ENCODE peak calls at places on chromosome 4, in seven cellular contexts. One of them, this sample, is unnamed.

GRCh38 chr4:23485793-23486192 is 404.1 kb downstream of the PPARGC1A start:
- DNase-seq in KG1: no peak
- DNase-seq in naive thymus-derived CD4-positive, alpha-beta T cell: no peak
- DNase-seq in neural crest cell: no peak
- DNase-seq in GM12865: no peak
- DNase-seq in activated CD4-positive, alpha-beta T cell treated with anti-CD3 and anti-CD28 coated beads, Interleukin-2, amount 50 U/mL, for 1 hour: no peak
- DNase-seq in AML-193: no peak
- DNase-seq in this sample: no peak

GRCh38 chr4:152937535-152938236 is 1.6 kb downstream of the FHDC1 start:
- DNase-seq in KG1: no peak
- DNase-seq in activated CD4-positive, alpha-beta T cell treated with anti-CD3 and anti-CD28 coated beads, Interleukin-2, amount 50 U/mL, for 1 hour: no peak
- DNase-seq in naive thymus-derived CD4-positive, alpha-beta T cell: peak; percentile 16
- DNase-seq in GM12865: peak; percentile 19
- DNase-seq in AML-193: no peak
- DNase-seq in neural crest cell: peak; percentile 25
- DNase-seq in this sample: peak; percentile 78

GRCh38 chr4:7103031-7103598 is 35.3 kb upstream of the GRPEL1 start:
- DNase-seq in naive thymus-derived CD4-positive, alpha-beta T cell: peak; percentile 77
- DNase-seq in activated CD4-positive, alpha-beta T cell treated with anti-CD3 and anti-CD28 coated beads, Interleukin-2, amount 50 U/mL, for 1 hour: peak; percentile 78
- DNase-seq in GM12865: peak; percentile 85
- DNase-seq in neural crest cell: peak; percentile 67
- DNase-seq in AML-193: peak; percentile 68
- DNase-seq in KG1: peak; percentile 11
- DNase-seq in this sample: peak; percentile 96

GRCh38 chr4:184345573-184345922 is 127.9 kb upstream of the ENPP6 start:
- DNase-seq in GM12865: no peak
- DNase-seq in AML-193: peak; percentile 39
- DNase-seq in naive thymus-derived CD4-positive, alpha-beta T cell: no peak
- DNase-seq in activated CD4-positive, alpha-beta T cell treated with anti-CD3 and anti-CD28 coated beads, Interleukin-2, amount 50 U/mL, for 1 hour: no peak
- DNase-seq in neural crest cell: no peak
- DNase-seq in KG1: no peak
- DNase-seq in this sample: peak; percentile 52

GRCh38 chr4:141702472-141703182 is 66.2 kb downstream of the IL15 start:
- DNase-seq in GM12865: peak; percentile 39
- DNase-seq in KG1: no peak
- DNase-seq in activated CD4-positive, alpha-beta T cell treated with anti-CD3 and anti-CD28 coated beads, Interleukin-2, amount 50 U/mL, for 1 hour: no peak
- DNase-seq in AML-193: peak; percentile 1
- DNase-seq in neural crest cell: no peak
- DNase-seq in naive thymus-derived CD4-positive, alpha-beta T cell: no peak
- DNase-seq in this sample: no peak

GRCh38 chr4:160836431-160836830 is 1327.4 kb downstream of the FSTL5 start:
- DNase-seq in KG1: no peak
- DNase-seq in AML-193: no peak
- DNase-seq in neural crest cell: no peak
- DNase-seq in naive thymus-derived CD4-positive, alpha-beta T cell: no peak
- DNase-seq in GM12865: no peak
- DNase-seq in activated CD4-positive, alpha-beta T cell treated with anti-CD3 and anti-CD28 coated beads, Interleukin-2, amount 50 U/mL, for 1 hour: no peak
- DNase-seq in this sample: no peak

GRCh38 chr4:24743931-24744330 is 51.4 kb upstream of the SOD3 start:
- DNase-seq in GM12865: no peak
- DNase-seq in neural crest cell: no peak
- DNase-seq in KG1: no peak
- DNase-seq in naive thymus-derived CD4-positive, alpha-beta T cell: no peak
- DNase-seq in activated CD4-positive, alpha-beta T cell treated with anti-CD3 and anti-CD28 coated beads, Interleukin-2, amount 50 U/mL, for 1 hour: no peak
- DNase-seq in AML-193: no peak
- DNase-seq in this sample: no peak

GRCh38 chr4:71052716-71053115 is 59.3 kb downstream of the DCK start:
- DNase-seq in KG1: no peak
- DNase-seq in activated CD4-positive, alpha-beta T cell treated with anti-CD3 and anti-CD28 coated beads, Interleukin-2, amount 50 U/mL, for 1 hour: no peak
- DNase-seq in AML-193: no peak
- DNase-seq in naive thymus-derived CD4-positive, alpha-beta T cell: no peak
- DNase-seq in neural crest cell: no peak
- DNase-seq in GM12865: no peak
- DNase-seq in this sample: no peak

GRCh38 chr4:134375775-134376174 is 174.2 kb upstream of the PABPC4L start:
- DNase-seq in naive thymus-derived CD4-positive, alpha-beta T cell: no peak
- DNase-seq in AML-193: no peak
- DNase-seq in neural crest cell: no peak
- DNase-seq in KG1: no peak
- DNase-seq in GM12865: no peak
- DNase-seq in activated CD4-positive, alpha-beta T cell treated with anti-CD3 and anti-CD28 coated beads, Interleukin-2, amount 50 U/mL, for 1 hour: no peak
- DNase-seq in this sample: no peak

GRCh38 chr4:90943311-90943710 is 816.1 kb downstream of the CCSER1 start:
- DNase-seq in KG1: no peak
- DNase-seq in neural crest cell: no peak
- DNase-seq in activated CD4-positive, alpha-beta T cell treated with anti-CD3 and anti-CD28 coated beads, Interleukin-2, amount 50 U/mL, for 1 hour: no peak
- DNase-seq in GM12865: no peak
- DNase-seq in naive thymus-derived CD4-positive, alpha-beta T cell: no peak
- DNase-seq in AML-193: no peak
- DNase-seq in this sample: no peak

GRCh38 chr4:73414936-73415271 is 10.8 kb downstream of the ALB start:
- DNase-seq in activated CD4-positive, alpha-beta T cell treated with anti-CD3 and anti-CD28 coated beads, Interleukin-2, amount 50 U/mL, for 1 hour: no peak
- DNase-seq in AML-193: no peak
- DNase-seq in GM12865: no peak
- DNase-seq in KG1: no peak
- DNase-seq in neural crest cell: no peak
- DNase-seq in naive thymus-derived CD4-positive, alpha-beta T cell: no peak
- DNase-seq in this sample: no peak

GRCh38 chr4:88698539-88698938 is 910 bp upstream of the NAP1L5 start:
- DNase-seq in neural crest cell: no peak
- DNase-seq in KG1: no peak
- DNase-seq in activated CD4-positive, alpha-beta T cell treated with anti-CD3 and anti-CD28 coated beads, Interleukin-2, amount 50 U/mL, for 1 hour: no peak
- DNase-seq in GM12865: no peak
- DNase-seq in AML-193: no peak
- DNase-seq in naive thymus-derived CD4-positive, alpha-beta T cell: no peak
- DNase-seq in this sample: no peak

GRCh38 chr4:152784490-152785195 is 4.9 kb downstream of the ARFIP1 start:
- DNase-seq in AML-193: no peak
- DNase-seq in activated CD4-positive, alpha-beta T cell treated with anti-CD3 and anti-CD28 coated beads, Interleukin-2, amount 50 U/mL, for 1 hour: no peak
- DNase-seq in KG1: no peak
- DNase-seq in neural crest cell: no peak
- DNase-seq in naive thymus-derived CD4-positive, alpha-beta T cell: no peak
- DNase-seq in GM12865: no peak
- DNase-seq in this sample: no peak

GRCh38 chr4:15451866-15452765 is 17.6 kb upstream of the CC2D2A start:
- DNase-seq in AML-193: peak; percentile 27
- DNase-seq in naive thymus-derived CD4-positive, alpha-beta T cell: no peak
- DNase-seq in activated CD4-positive, alpha-beta T cell treated with anti-CD3 and anti-CD28 coated beads, Interleukin-2, amount 50 U/mL, for 1 hour: no peak
- DNase-seq in neural crest cell: no peak
- DNase-seq in KG1: no peak
- DNase-seq in GM12865: no peak
- DNase-seq in this sample: no peak

GRCh38 chr4:137905930-137906329 is 336.2 kb downstream of the SLC7A11 start:
- DNase-seq in neural crest cell: no peak
- DNase-seq in naive thymus-derived CD4-positive, alpha-beta T cell: no peak
- DNase-seq in activated CD4-positive, alpha-beta T cell treated with anti-CD3 and anti-CD28 coated beads, Interleukin-2, amount 50 U/mL, for 1 hour: no peak
- DNase-seq in AML-193: no peak
- DNase-seq in KG1: no peak
- DNase-seq in GM12865: no peak
- DNase-seq in this sample: no peak

GRCh38 chr4:153223935-153224334 is 19.7 kb downstream of the TRIM2 start:
- DNase-seq in GM12865: no peak
- DNase-seq in naive thymus-derived CD4-positive, alpha-beta T cell: no peak
- DNase-seq in neural crest cell: no peak
- DNase-seq in activated CD4-positive, alpha-beta T cell treated with anti-CD3 and anti-CD28 coated beads, Interleukin-2, amount 50 U/mL, for 1 hour: no peak
- DNase-seq in KG1: no peak
- DNase-seq in AML-193: no peak
- DNase-seq in this sample: no peak

GRCh38 chr4:69773443-69773842 is 13.0 kb upstream of the SULT1B1 start:
- DNase-seq in activated CD4-positive, alpha-beta T cell treated with anti-CD3 and anti-CD28 coated beads, Interleukin-2, amount 50 U/mL, for 1 hour: no peak
- DNase-seq in naive thymus-derived CD4-positive, alpha-beta T cell: no peak
- DNase-seq in neural crest cell: no peak
- DNase-seq in KG1: no peak
- DNase-seq in GM12865: no peak
- DNase-seq in AML-193: no peak
- DNase-seq in this sample: no peak

GRCh38 chr4:11281720-11282119 is 147.0 kb downstream of the HS3ST1 start:
- DNase-seq in activated CD4-positive, alpha-beta T cell treated with anti-CD3 and anti-CD28 coated beads, Interleukin-2, amount 50 U/mL, for 1 hour: no peak
- DNase-seq in neural crest cell: no peak
- DNase-seq in KG1: no peak
- DNase-seq in AML-193: no peak
- DNase-seq in GM12865: no peak
- DNase-seq in naive thymus-derived CD4-positive, alpha-beta T cell: no peak
- DNase-seq in this sample: no peak

GRCh38 chr4:171186700-171187099 is 626.5 kb upstream of the GALNTL6 start:
- DNase-seq in AML-193: no peak
- DNase-seq in neural crest cell: no peak
- DNase-seq in activated CD4-positive, alpha-beta T cell treated with anti-CD3 and anti-CD28 coated beads, Interleukin-2, amount 50 U/mL, for 1 hour: no peak
- DNase-seq in KG1: no peak
- DNase-seq in naive thymus-derived CD4-positive, alpha-beta T cell: no peak
- DNase-seq in GM12865: peak; percentile 25
- DNase-seq in this sample: no peak

GRCh38 chr4:181858746-181859145 is 384.5 kb upstream of the TENM3 start:
- DNase-seq in naive thymus-derived CD4-positive, alpha-beta T cell: no peak
- DNase-seq in GM12865: no peak
- DNase-seq in neural crest cell: no peak
- DNase-seq in KG1: no peak
- DNase-seq in activated CD4-positive, alpha-beta T cell treated with anti-CD3 and anti-CD28 coated beads, Interleukin-2, amount 50 U/mL, for 1 hour: no peak
- DNase-seq in AML-193: no peak
- DNase-seq in this sample: no peak

GRCh38 chr4:157664726-157665125 is 444.2 kb downstream of the GRIA2 start:
- DNase-seq in GM12865: no peak
- DNase-seq in AML-193: no peak
- DNase-seq in activated CD4-positive, alpha-beta T cell treated with anti-CD3 and anti-CD28 coated beads, Interleukin-2, amount 50 U/mL, for 1 hour: no peak
- DNase-seq in naive thymus-derived CD4-positive, alpha-beta T cell: no peak
- DNase-seq in KG1: no peak
- DNase-seq in neural crest cell: no peak
- DNase-seq in this sample: no peak

GRCh38 chr4:137819964-137820383 is 287.7 kb upstream of the PCDH18 start:
- DNase-seq in GM12865: peak; percentile 61
- DNase-seq in activated CD4-positive, alpha-beta T cell treated with anti-CD3 and anti-CD28 coated beads, Interleukin-2, amount 50 U/mL, for 1 hour: no peak
- DNase-seq in neural crest cell: no peak
- DNase-seq in KG1: no peak
- DNase-seq in AML-193: peak; percentile 41
- DNase-seq in naive thymus-derived CD4-positive, alpha-beta T cell: no peak
- DNase-seq in this sample: no peak

GRCh38 chr4:478373-478772 is 20.6 kb downstream of the ZNF721 start:
- DNase-seq in naive thymus-derived CD4-positive, alpha-beta T cell: no peak
- DNase-seq in AML-193: no peak
- DNase-seq in KG1: no peak
- DNase-seq in GM12865: no peak
- DNase-seq in activated CD4-positive, alpha-beta T cell treated with anti-CD3 and anti-CD28 coated beads, Interleukin-2, amount 50 U/mL, for 1 hour: no peak
- DNase-seq in neural crest cell: no peak
- DNase-seq in this sample: no peak

GRCh38 chr4:81164623-81165416 is 50.2 kb downstream of the PRKG2 start:
- DNase-seq in GM12865: no peak
- DNase-seq in AML-193: no peak
- DNase-seq in KG1: no peak
- DNase-seq in naive thymus-derived CD4-positive, alpha-beta T cell: no peak
- DNase-seq in neural crest cell: no peak
- DNase-seq in activated CD4-positive, alpha-beta T cell treated with anti-CD3 and anti-CD28 coated beads, Interleukin-2, amount 50 U/mL, for 1 hour: no peak
- DNase-seq in this sample: peak; percentile 76

GRCh38 chr4:7753271-7753670 is 186.4 kb downstream of the AFAP1 start:
- DNase-seq in GM12865: no peak
- DNase-seq in neural crest cell: no peak
- DNase-seq in AML-193: no peak
- DNase-seq in naive thymus-derived CD4-positive, alpha-beta T cell: no peak
- DNase-seq in KG1: no peak
- DNase-seq in activated CD4-positive, alpha-beta T cell treated with anti-CD3 and anti-CD28 coated beads, Interleukin-2, amount 50 U/mL, for 1 hour: no peak
- DNase-seq in this sample: no peak

GRCh38 chr4:123390846-123391456 is 5.6 kb upstream of the SPRY1 start:
- DNase-seq in neural crest cell: no peak
- DNase-seq in naive thymus-derived CD4-positive, alpha-beta T cell: peak; percentile 32
- DNase-seq in activated CD4-positive, alpha-beta T cell treated with anti-CD3 and anti-CD28 coated beads, Interleukin-2, amount 50 U/mL, for 1 hour: no peak
- DNase-seq in GM12865: peak; percentile 30
- DNase-seq in AML-193: peak; percentile 64
- DNase-seq in KG1: no peak
- DNase-seq in this sample: no peak

GRCh38 chr4:185227131-185227551 is 17.7 kb downstream of the SNX25 start:
- DNase-seq in KG1: no peak
- DNase-seq in activated CD4-positive, alpha-beta T cell treated with anti-CD3 and anti-CD28 coated beads, Interleukin-2, amount 50 U/mL, for 1 hour: no peak
- DNase-seq in neural crest cell: no peak
- DNase-seq in AML-193: no peak
- DNase-seq in GM12865: no peak
- DNase-seq in naive thymus-derived CD4-positive, alpha-beta T cell: no peak
- DNase-seq in this sample: no peak

GRCh38 chr4:187929024-187929423 is 66.5 kb upstream of the ZFP42 start:
- DNase-seq in naive thymus-derived CD4-positive, alpha-beta T cell: no peak
- DNase-seq in activated CD4-positive, alpha-beta T cell treated with anti-CD3 and anti-CD28 coated beads, Interleukin-2, amount 50 U/mL, for 1 hour: no peak
- DNase-seq in neural crest cell: peak; percentile 3
- DNase-seq in AML-193: no peak
- DNase-seq in KG1: no peak
- DNase-seq in GM12865: no peak
- DNase-seq in this sample: no peak

GRCh38 chr4:41709844-41710481 is 38.6 kb downstream of the PHOX2B start:
- DNase-seq in activated CD4-positive, alpha-beta T cell treated with anti-CD3 and anti-CD28 coated beads, Interleukin-2, amount 50 U/mL, for 1 hour: no peak
- DNase-seq in AML-193: no peak
- DNase-seq in KG1: no peak
- DNase-seq in naive thymus-derived CD4-positive, alpha-beta T cell: no peak
- DNase-seq in neural crest cell: no peak
- DNase-seq in GM12865: no peak
- DNase-seq in this sample: no peak

GRCh38 chr4:173040200-173040599 is 128.4 kb upstream of the GALNT7 start:
- DNase-seq in KG1: no peak
- DNase-seq in AML-193: no peak
- DNase-seq in neural crest cell: no peak
- DNase-seq in GM12865: peak; percentile 34
- DNase-seq in naive thymus-derived CD4-positive, alpha-beta T cell: no peak
- DNase-seq in activated CD4-positive, alpha-beta T cell treated with anti-CD3 and anti-CD28 coated beads, Interleukin-2, amount 50 U/mL, for 1 hour: no peak
- DNase-seq in this sample: no peak

GRCh38 chr4:132642196-132642817 is 506.8 kb upstream of the PCDH10 start:
- DNase-seq in activated CD4-positive, alpha-beta T cell treated with anti-CD3 and anti-CD28 coated beads, Interleukin-2, amount 50 U/mL, for 1 hour: no peak
- DNase-seq in KG1: peak; percentile 21
- DNase-seq in neural crest cell: peak; percentile 33
- DNase-seq in AML-193: peak; percentile 29
- DNase-seq in GM12865: peak; percentile 29
- DNase-seq in naive thymus-derived CD4-positive, alpha-beta T cell: no peak
- DNase-seq in this sample: no peak

GRCh38 chr4:149889976-149890375 is 74.3 kb upstream of the IQCM start:
- DNase-seq in naive thymus-derived CD4-positive, alpha-beta T cell: no peak
- DNase-seq in activated CD4-positive, alpha-beta T cell treated with anti-CD3 and anti-CD28 coated beads, Interleukin-2, amount 50 U/mL, for 1 hour: no peak
- DNase-seq in neural crest cell: no peak
- DNase-seq in KG1: no peak
- DNase-seq in GM12865: no peak
- DNase-seq in AML-193: no peak
- DNase-seq in this sample: no peak

GRCh38 chr4:154854362-154854761 is 73.3 kb downstream of the RBM46 start:
- DNase-seq in GM12865: no peak
- DNase-seq in activated CD4-positive, alpha-beta T cell treated with anti-CD3 and anti-CD28 coated beads, Interleukin-2, amount 50 U/mL, for 1 hour: no peak
- DNase-seq in KG1: no peak
- DNase-seq in naive thymus-derived CD4-positive, alpha-beta T cell: no peak
- DNase-seq in AML-193: no peak
- DNase-seq in neural crest cell: no peak
- DNase-seq in this sample: no peak

GRCh38 chr4:89641367-89641687 is 195.6 kb downstream of the SNCA start:
- DNase-seq in activated CD4-positive, alpha-beta T cell treated with anti-CD3 and anti-CD28 coated beads, Interleukin-2, amount 50 U/mL, for 1 hour: no peak
- DNase-seq in neural crest cell: no peak
- DNase-seq in naive thymus-derived CD4-positive, alpha-beta T cell: no peak
- DNase-seq in KG1: no peak
- DNase-seq in GM12865: no peak
- DNase-seq in AML-193: no peak
- DNase-seq in this sample: no peak

GRCh38 chr4:120990246-120990645 is 67.7 kb upstream of the PRDM5 start:
- DNase-seq in AML-193: no peak
- DNase-seq in GM12865: no peak
- DNase-seq in naive thymus-derived CD4-positive, alpha-beta T cell: no peak
- DNase-seq in activated CD4-positive, alpha-beta T cell treated with anti-CD3 and anti-CD28 coated beads, Interleukin-2, amount 50 U/mL, for 1 hour: no peak
- DNase-seq in neural crest cell: no peak
- DNase-seq in KG1: no peak
- DNase-seq in this sample: no peak